ENCODE peak calls at places on chromosomes 11 and 22, in five cellular contexts. Q is NCI-H774, G is EL, L is coronary artery, I is lower leg skin. V is an unnamed sample.

GRCh38 chr11:14059491-14059890 is 97.0 kb downstream of the SPON1 start:
- DNase-seq in Q (no peak), G (peak; percentile 6), L (no peak), I (no peak), V (no peak)

GRCh38 chr22:48492371-48493320 is 1335.0 kb downstream of the BRD1 start:
- DNase-seq in Q (peak; percentile 0), G (peak; percentile 63), L (no peak), I (peak; percentile 90), V (no peak)

GRCh38 chr22:35477911-35478582 is 62.6 kb upstream of the RASD2 start:
- DNase-seq in Q (peak; percentile 61), G (peak; percentile 93), L (no peak), I (no peak), V (no peak)

GRCh38 chr11:109818303-109818702 is 274.9 kb upstream of the ZC3H12C start:
- DNase-seq in Q (no peak), G (no peak), L (no peak), I (no peak), V (no peak)

GRCh38 chr11:100741866-100742625 is 55.0 kb downstream of the ARHGAP42 start:
- DNase-seq in Q (no peak), G (peak; percentile 50), L (no peak), I (no peak), V (no peak)

GRCh38 chr11:64764753-64765152 is 5.0 kb upstream of the PYGM start:
- DNase-seq in Q (no peak), G (no peak), L (no peak), I (no peak), V (peak; percentile 53)

GRCh38 chr11:85776951-85777602 is 33.9 kb downstream of the SYTL2 start:
- DNase-seq in Q (no peak), G (no peak), L (no peak), I (no peak), V (no peak)

GRCh38 chr22:37218771-37219411 is 6.6 kb upstream of the SSTR3 start:
- DNase-seq in Q (no peak), G (no peak), L (no peak), I (no peak), V (no peak)

GRCh38 chr11:131253142-131253884 is 117.1 kb upstream of the NTM start:
- DNase-seq in Q (no peak), G (no peak), L (no peak), I (no peak), V (no peak)

GRCh38 chr22:49674479-49674830 is 153.2 kb downstream of the BRD1 start:
- DNase-seq in Q (no peak), G (no peak), L (no peak), I (peak; percentile 23), V (peak; percentile 12)

GRCh38 chr11:3104051-3104714 is 47.0 kb upstream of the CARS1 start:
- DNase-seq in Q (no peak), G (no peak), L (no peak), I (peak; percentile 83), V (peak; percentile 85)

GRCh38 chr22:39960791-39961746 is 872 bp downstream of the TMA7B start:
- DNase-seq in Q (no peak), G (peak; percentile 95), L (no peak), I (no peak), V (no peak)

GRCh38 chr22:46397951-46398350 is 62.4 kb downstream of the TRMU start:
- DNase-seq in Q (no peak), G (no peak), L (no peak), I (no peak), V (no peak)

GRCh38 chr11:130181295-130182272 is 22.0 kb downstream of the ST14 start:
- DNase-seq in Q (peak; percentile 96), G (peak; percentile 66), L (no peak), I (no peak), V (no peak)

GRCh38 chr11:131073167-131073566 is 156.9 kb upstream of the SNX19 start:
- DNase-seq in Q (no peak), G (no peak), L (no peak), I (no peak), V (no peak)

GRCh38 chr11:72951193-72951592 is 137.0 kb downstream of the ATG16L2 start:
- DNase-seq in Q (no peak), G (peak; percentile 11), L (no peak), I (no peak), V (no peak)